ENCODE peak calls at places on chromosomes 3 and 15, in five cellular contexts. One of them, this sample, is unnamed. For H3K9me3, the result is how much of the 10 kb centered on the place peaks cover.

GRCh38 chr3:50192689-50193141 is 1.3 kb downstream of the GNAT1 start:
- DNase-seq in upper lobe of right lung: peak
- DNase-seq in Caco-2: peak
- DNase-seq in suprapubic skin: peak
- DNase-seq in fibroblast of lung: peak
- DNase-seq in this sample: peak

GRCh38 chr3:65575376-65575840 is 463.3 kb downstream of the MAGI1 start:
- DNase-seq in fibroblast of lung: peak
- DNase-seq in suprapubic skin: no peak
- DNase-seq in Caco-2: no peak
- DNase-seq in upper lobe of right lung: no peak
- DNase-seq in this sample: no peak

GRCh38 chr3:154111365-154111764 is 9.8 kb upstream of the ARHGEF26 start:
- DNase-seq in fibroblast of lung: no peak
- DNase-seq in Caco-2: no peak
- DNase-seq in suprapubic skin: no peak
- DNase-seq in upper lobe of right lung: no peak
- DNase-seq in this sample: no peak

GRCh38 chr3:46089237-46090011 is 62.1 kb upstream of the XCR1 start:
- DNase-seq in fibroblast of lung: peak
- DNase-seq in upper lobe of right lung: peak
- DNase-seq in Caco-2: no peak
- DNase-seq in suprapubic skin: peak
- DNase-seq in this sample: peak

GRCh38 chr3:39291903-39292329 is 12.1 kb upstream of the CX3CR1 start:
- DNase-seq in upper lobe of right lung: peak
- DNase-seq in Caco-2: peak
- DNase-seq in fibroblast of lung: peak
- DNase-seq in suprapubic skin: peak
- DNase-seq in this sample: peak

GRCh38 chr3:9986230-9986725 is 363 bp downstream of the EMC3 start:
- DNase-seq in fibroblast of lung: no peak
- DNase-seq in upper lobe of right lung: no peak
- DNase-seq in suprapubic skin: no peak
- DNase-seq in Caco-2: no peak
- DNase-seq in this sample: no peak

GRCh38 chr15:47885921-47886320 is 168.6 kb downstream of the SEMA6D start:
- DNase-seq in Caco-2: no peak
- DNase-seq in upper lobe of right lung: no peak
- DNase-seq in fibroblast of lung: peak
- DNase-seq in suprapubic skin: no peak
- DNase-seq in this sample: no peak

GRCh38 chr3:127544806-127545545 is 45.6 kb downstream of the TPRA1 start:
- DNase-seq in suprapubic skin: no peak
- DNase-seq in fibroblast of lung: no peak
- DNase-seq in Caco-2: no peak
- DNase-seq in upper lobe of right lung: no peak
- DNase-seq in this sample: peak

GRCh38 chr3:184262166-184262926 is 993 bp upstream of the CAMK2N2 start:
- DNase-seq in Caco-2: peak
- DNase-seq in upper lobe of right lung: no peak
- DNase-seq in suprapubic skin: no peak
- DNase-seq in fibroblast of lung: no peak
- DNase-seq in this sample: no peak

GRCh38 chr15:48422401-48422800 is 91.2 kb downstream of the DUT start:
- DNase-seq in Caco-2: no peak
- DNase-seq in upper lobe of right lung: no peak
- DNase-seq in suprapubic skin: no peak
- DNase-seq in fibroblast of lung: no peak
- DNase-seq in this sample: no peak

GRCh38 chr3:42031808-42032475 is 59.2 kb upstream of the TRAK1 start:
- DNase-seq in suprapubic skin: no peak
- DNase-seq in fibroblast of lung: no peak
- DNase-seq in Caco-2: no peak
- DNase-seq in upper lobe of right lung: no peak
- DNase-seq in this sample: no peak

GRCh38 chr3:38205472-38205805 is 40.1 kb downstream of the OXSR1 start:
- DNase-seq in suprapubic skin: no peak
- DNase-seq in upper lobe of right lung: no peak
- DNase-seq in Caco-2: no peak
- DNase-seq in fibroblast of lung: no peak
- DNase-seq in this sample: no peak

GRCh38 chr3:40780341-40780800 is 255.6 kb downstream of the ZNF621 start:
- DNase-seq in upper lobe of right lung: peak
- DNase-seq in Caco-2: no peak
- DNase-seq in suprapubic skin: peak
- DNase-seq in fibroblast of lung: no peak
- DNase-seq in this sample: peak

GRCh38 chr3:166455724-166456123 is 618.5 kb upstream of the BCHE start:
- DNase-seq in fibroblast of lung: no peak
- DNase-seq in Caco-2: no peak
- DNase-seq in upper lobe of right lung: no peak
- DNase-seq in suprapubic skin: no peak
- DNase-seq in this sample: no peak

GRCh38 chr15:84888639-84889038 is 4.2 kb downstream of the SLC28A1 start:
- DNase-seq in upper lobe of right lung: peak
- DNase-seq in suprapubic skin: no peak
- DNase-seq in Caco-2: no peak
- DNase-seq in fibroblast of lung: no peak
- DNase-seq in this sample: no peak

GRCh38 chr3:190017575-190018288 is 103.0 kb downstream of the P3H2 start:
- DNase-seq in Caco-2: peak
- DNase-seq in fibroblast of lung: peak
- DNase-seq in upper lobe of right lung: no peak
- DNase-seq in suprapubic skin: no peak
- DNase-seq in this sample: no peak

GRCh38 chr3:195110647-195111321 is 160.2 kb downstream of the XXYLT1 start:
- DNase-seq in fibroblast of lung: peak
- DNase-seq in Caco-2: no peak
- DNase-seq in upper lobe of right lung: peak
- DNase-seq in suprapubic skin: peak
- DNase-seq in this sample: no peak

GRCh38 chr3:9079674-9080073 is 116.4 kb upstream of the RAD18 start:
- DNase-seq in upper lobe of right lung: no peak
- DNase-seq in Caco-2: peak
- DNase-seq in suprapubic skin: no peak
- DNase-seq in fibroblast of lung: no peak
- DNase-seq in this sample: no peak

GRCh38 chr3:46098319-46098761 is 71.1 kb upstream of the XCR1 start:
- DNase-seq in fibroblast of lung: peak
- DNase-seq in upper lobe of right lung: no peak
- DNase-seq in Caco-2: no peak
- DNase-seq in suprapubic skin: no peak
- DNase-seq in this sample: peak

GRCh38 chr3:51642462-51642861 is 28.6 kb upstream of the TEX264 start:
- DNase-seq in fibroblast of lung: peak
- DNase-seq in upper lobe of right lung: no peak
- DNase-seq in suprapubic skin: no peak
- DNase-seq in Caco-2: peak
- DNase-seq in this sample: no peak

DNA sequence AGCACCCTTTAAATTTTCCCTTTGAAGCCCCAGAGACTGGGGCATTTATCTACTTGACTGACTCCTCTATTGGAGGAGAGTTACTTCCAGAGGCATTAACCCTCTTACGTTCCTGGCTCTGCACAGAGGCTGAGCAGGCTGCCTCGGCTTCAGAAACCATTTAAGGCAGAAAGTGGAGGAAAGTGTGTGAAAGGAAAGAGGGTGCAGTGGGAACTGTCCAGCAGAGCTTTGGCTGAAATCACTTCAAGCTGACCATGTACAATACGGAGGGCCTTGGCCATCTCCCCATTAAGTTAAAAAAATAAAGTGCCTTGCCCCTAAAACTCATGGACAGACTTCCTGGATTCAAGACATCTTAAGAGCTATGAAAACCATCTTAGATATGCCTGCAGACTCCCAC is 238.7 kb downstream of the SV2B start:
- DNase-seq in upper lobe of right lung: no peak
- DNase-seq in suprapubic skin: no peak
- DNase-seq in Caco-2: peak
- DNase-seq in fibroblast of lung: peak
- DNase-seq in this sample: no peak
- H3K4me3 ChIP-seq in upper lobe of right lung: no peak
- H3K4me3 ChIP-seq in suprapubic skin: no peak
- H3K4me3 ChIP-seq in Caco-2: no peak
- H3K4me3 ChIP-seq in fibroblast of lung: no peak
- H3K4me3 ChIP-seq in this sample: no peak

DNA sequence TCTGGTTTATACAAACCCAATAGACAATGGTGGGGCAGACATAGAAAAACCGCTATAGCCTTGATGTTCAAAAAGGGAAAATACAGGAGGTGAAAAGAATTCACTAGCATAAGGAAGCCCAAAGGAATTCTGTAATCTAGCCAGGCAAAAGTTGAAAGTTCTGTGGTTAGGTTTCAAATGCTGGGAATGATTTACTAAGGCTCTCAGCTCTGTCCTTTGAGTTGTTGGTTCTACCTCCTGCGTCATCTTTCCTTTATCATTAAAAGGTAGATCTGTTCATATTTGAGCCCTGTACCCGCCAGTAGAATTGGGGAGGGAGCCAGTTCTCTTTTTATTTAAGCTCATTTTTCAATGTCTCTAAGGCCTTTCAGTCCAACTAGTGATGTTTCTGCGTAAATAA is 866.5 kb downstream of the IGSF11 start:
- DNase-seq in suprapubic skin: no peak
- DNase-seq in upper lobe of right lung: no peak
- DNase-seq in Caco-2: no peak
- DNase-seq in fibroblast of lung: no peak
- DNase-seq in this sample: no peak
- H3K9me3 ChIP-seq in suprapubic skin: under half
- H3K9me3 ChIP-seq in upper lobe of right lung: under half
- H3K9me3 ChIP-seq in Caco-2: under half
- H3K9me3 ChIP-seq in fibroblast of lung: under half
- H3K9me3 ChIP-seq in this sample: under half

GRCh38 chr3:76345878-76346277 is 560.5 kb upstream of the ZNF717 start:
- DNase-seq in suprapubic skin: no peak
- DNase-seq in upper lobe of right lung: no peak
- DNase-seq in Caco-2: no peak
- DNase-seq in fibroblast of lung: no peak
- DNase-seq in this sample: no peak
- H3K4me3 ChIP-seq in suprapubic skin: no peak
- H3K4me3 ChIP-seq in upper lobe of right lung: no peak
- H3K4me3 ChIP-seq in Caco-2: no peak
- H3K4me3 ChIP-seq in fibroblast of lung: no peak
- H3K4me3 ChIP-seq in this sample: no peak

DNA sequence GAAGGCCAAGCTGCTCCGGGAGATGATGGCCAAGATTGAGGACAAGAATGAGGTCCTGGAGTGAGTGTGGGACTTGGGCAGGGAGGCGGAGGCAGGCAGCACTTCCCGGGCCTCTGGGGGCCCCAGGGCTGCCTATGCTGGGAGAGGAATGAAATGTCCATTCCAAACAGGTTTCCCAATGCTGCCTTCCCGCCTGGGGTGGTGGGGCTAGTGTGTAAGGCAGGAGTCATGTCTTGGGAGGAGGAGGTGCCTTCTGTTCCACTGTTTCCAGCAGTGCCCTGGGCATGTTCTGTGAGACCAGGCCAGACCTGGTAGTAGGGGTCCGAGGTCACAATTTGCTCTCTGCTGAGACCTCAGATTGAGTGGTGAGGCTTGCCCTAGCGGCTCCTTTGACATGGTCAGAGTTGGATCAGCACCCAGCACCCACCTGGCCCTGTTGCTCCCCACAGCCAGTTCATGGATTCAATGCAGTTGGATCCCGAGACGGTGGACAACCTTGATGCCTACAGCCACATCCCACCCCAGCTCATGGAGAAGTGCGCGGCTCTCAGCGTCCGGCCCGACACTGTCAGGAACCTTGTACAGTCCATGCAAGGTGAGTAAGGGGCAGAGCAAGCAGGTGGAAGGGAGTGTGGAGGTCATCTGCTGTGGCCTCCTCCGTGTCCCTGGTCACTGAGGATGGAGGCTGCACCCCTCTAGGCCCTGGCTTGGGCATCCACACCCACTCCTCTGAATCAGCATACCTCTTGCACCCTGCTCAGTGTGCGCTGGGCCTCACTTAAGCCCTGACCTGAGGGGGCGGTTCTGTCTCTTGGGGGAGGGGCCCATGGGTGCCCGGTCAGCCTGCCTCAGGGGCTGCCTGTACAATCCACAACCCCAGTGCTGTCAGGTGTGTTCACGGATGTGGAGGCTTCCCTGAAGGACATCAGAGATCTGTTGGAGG is 27.3 kb downstream of the PTPN23 start:
- DNase-seq in Caco-2: no peak
- DNase-seq in suprapubic skin: peak
- DNase-seq in fibroblast of lung: no peak
- DNase-seq in upper lobe of right lung: no peak
- DNase-seq in this sample: no peak
- H3K9me3 ChIP-seq in Caco-2: under half
- H3K9me3 ChIP-seq in suprapubic skin: under half
- H3K9me3 ChIP-seq in fibroblast of lung: under half
- H3K9me3 ChIP-seq in upper lobe of right lung: under half
- H3K9me3 ChIP-seq in this sample: under half

GRCh38 chr15:90553248-90553745 is 23.6 kb downstream of the CRTC3 start:
- DNase-seq in suprapubic skin: no peak
- DNase-seq in fibroblast of lung: peak
- DNase-seq in upper lobe of right lung: no peak
- DNase-seq in Caco-2: no peak
- DNase-seq in this sample: no peak
- H3K4me3 ChIP-seq in suprapubic skin: no peak
- H3K4me3 ChIP-seq in fibroblast of lung: no peak
- H3K4me3 ChIP-seq in upper lobe of right lung: no peak
- H3K4me3 ChIP-seq in Caco-2: no peak
- H3K4me3 ChIP-seq in this sample: no peak

GRCh38 chr3:185940951-185941350 is 3.1 kb upstream of the TRA2B start:
- DNase-seq in suprapubic skin: no peak
- DNase-seq in upper lobe of right lung: no peak
- DNase-seq in Caco-2: no peak
- DNase-seq in fibroblast of lung: no peak
- DNase-seq in this sample: no peak
- H3K9me3 ChIP-seq in suprapubic skin: under half
- H3K9me3 ChIP-seq in upper lobe of right lung: under half
- H3K9me3 ChIP-seq in Caco-2: under half
- H3K9me3 ChIP-seq in fibroblast of lung: under half
- H3K9me3 ChIP-seq in this sample: under half